ENCODE peak calls at places on chromosome 6, in nine cellular contexts. J is H1; U is fibroblast of lung; T is bronchial epithelial cell; E is HAP-1; D is NT2/D1; M is neural progenitor cell; S is CD4-positive, alpha-beta memory T cell; V is OCI-LY7. F is an unnamed sample. For H3K36me3, the result is how much of the 10 kb centered on the place peaks cover.

GRCh38 chr6:10268111-10268510 is 146.8 kb downstream of the TFAP2A start:
- DNase-seq in E (peak), J (peak), U (no peak), S (no peak), D (peak), T (no peak), M (peak), V (no peak), F (no peak)

GRCh38 chr6:27251672-27252251 is 4.3 kb downstream of the PRSS16 start:
- DNase-seq in D (peak), E (peak), V (peak), S (peak), J (peak), U (peak), M (peak), T (peak), F (peak)

GRCh38 chr6:164838068-164838615 is 471.3 kb downstream of the C6orf118 start:
- DNase-seq in V (no peak), T (no peak), D (no peak), U (no peak), M (no peak), E (no peak), S (no peak), J (no peak), F (no peak)

GRCh38 chr6:140671926-140672325 is 1297.5 kb upstream of the CITED2 start:
- DNase-seq in J (no peak), V (peak), U (peak), M (peak), T (peak), E (no peak), S (no peak), D (no peak), F (no peak)

GRCh38 chr6:73710470-73710869 is 14.5 kb downstream of the CD109 start:
- DNase-seq in V (no peak), E (no peak), S (no peak), D (no peak), M (no peak), U (peak), T (peak), J (no peak), F (peak)

GRCh38 chr6:116083052-116083451 is 17.6 kb upstream of the NT5DC1 start:
- DNase-seq in U (no peak), M (no peak), V (no peak), T (no peak), J (no peak), E (no peak), S (no peak), D (no peak), F (no peak)

GRCh38 chr6:56009620-56010019 is 134.2 kb upstream of the BMP5 start:
- DNase-seq in M (no peak), J (no peak), S (no peak), V (no peak), T (no peak), E (no peak), D (no peak), U (peak), F (no peak)

GRCh38 chr6:107124934-107125348 is 9.6 kb upstream of the BEND3 start:
- DNase-seq in E (no peak), J (peak), U (no peak), V (peak), D (peak), S (no peak), T (no peak), M (peak), F (no peak)

GRCh38 chr6:38169221-38169674 is 349.7 kb downstream of the ZFAND3 start:
- DNase-seq in S (no peak), E (no peak), U (no peak), M (peak), D (no peak), T (no peak), V (no peak), J (no peak), F (no peak)

GRCh38 chr6:121510568-121511177 is 75.2 kb downstream of the GJA1 start:
- DNase-seq in S (no peak), T (peak), V (no peak), J (no peak), D (no peak), M (no peak), U (peak), E (no peak), F (peak)

GRCh38 chr6:154403803-154404202 is 47.2 kb upstream of the IPCEF1 start:
- DNase-seq in D (no peak), V (no peak), M (no peak), J (no peak), S (no peak), E (no peak), T (peak), U (peak), F (peak)

GRCh38 chr6:89597988-89598387 is 40.6 kb downstream of the LYRM2 start:
- DNase-seq in D (no peak), V (peak), U (peak), S (no peak), J (no peak), E (peak), M (no peak), T (peak), F (no peak)

GRCh38 chr6:30847971-30848441 is 36.3 kb upstream of the DDR1 start:
- DNase-seq in M (no peak), S (no peak), E (peak), V (no peak), U (no peak), T (no peak), D (no peak), J (no peak), F (no peak)

GRCh38 chr6:170316071-170316470 is 9.5 kb downstream of the FAM120B start:
- DNase-seq in D (no peak), T (peak), V (no peak), S (no peak), U (peak), M (no peak), J (no peak), E (no peak), F (no peak)

GRCh38 chr6:138404666-138405337 is 779 bp downstream of the HEBP2 start:
- DNase-seq in M (no peak), S (peak), T (no peak), J (no peak), U (peak), V (peak), E (no peak), D (no peak), F (peak)

GRCh38 chr6:31532644-31533454 is 4.1 kb downstream of the MCCD1 start:
- DNase-seq in E (no peak), J (no peak), U (no peak), M (no peak), S (no peak), V (no peak), T (no peak), D (no peak), F (no peak)

GRCh38 chr6:98044791-98045190 is 761.8 kb upstream of the MMS22L start:
- DNase-seq in E (no peak), V (no peak), J (no peak), U (no peak), S (no peak), D (no peak), M (no peak), T (no peak), F (no peak)

GRCh38 chr6:90241229-90241873 is 55.3 kb downstream of the BACH2 start:
- DNase-seq in J (no peak), S (no peak), M (peak), E (no peak), V (no peak), T (no peak), D (no peak), U (no peak), F (no peak)

GRCh38 chr6:15911753-15912504 is 217.0 kb upstream of the MYLIP start:
- DNase-seq in T (no peak), S (no peak), J (no peak), E (no peak), U (no peak), V (no peak), D (peak), M (no peak), F (no peak)

GRCh38 chr6:138593100-138593877 is 94.0 kb upstream of the NHSL1 start:
- DNase-seq in V (peak), M (no peak), U (peak), E (peak), S (peak), J (no peak), T (peak), D (peak), F (peak)

GRCh38 chr6:133827766-133828165 is 61.1 kb upstream of the TCF21 start:
- DNase-seq in M (no peak), E (no peak), U (peak), D (no peak), V (no peak), T (no peak), S (no peak), J (no peak), F (no peak)

GRCh38 chr6:35082733-35083403 is 58.3 kb downstream of the TCP11 start:
- DNase-seq in T (no peak), V (no peak), E (no peak), J (no peak), U (no peak), S (no peak), D (no peak), M (no peak), F (no peak)

GRCh38 chr6:35085359-35086281 is 55.5 kb downstream of the TCP11 start:
- DNase-seq in D (no peak), J (no peak), E (no peak), M (no peak), V (no peak), T (no peak), U (no peak), S (no peak), F (no peak)

GRCh38 chr6:35084511-35085203 is 56.5 kb downstream of the TCP11 start:
- DNase-seq in M (no peak), T (no peak), U (no peak), S (no peak), V (no peak), D (no peak), E (no peak), J (no peak), F (no peak)

GRCh38 chr6:35083507-35083906 is 57.6 kb downstream of the TCP11 start:
- DNase-seq in D (no peak), V (no peak), U (no peak), J (no peak), S (no peak), M (no peak), T (no peak), E (no peak), F (no peak)

DNA sequence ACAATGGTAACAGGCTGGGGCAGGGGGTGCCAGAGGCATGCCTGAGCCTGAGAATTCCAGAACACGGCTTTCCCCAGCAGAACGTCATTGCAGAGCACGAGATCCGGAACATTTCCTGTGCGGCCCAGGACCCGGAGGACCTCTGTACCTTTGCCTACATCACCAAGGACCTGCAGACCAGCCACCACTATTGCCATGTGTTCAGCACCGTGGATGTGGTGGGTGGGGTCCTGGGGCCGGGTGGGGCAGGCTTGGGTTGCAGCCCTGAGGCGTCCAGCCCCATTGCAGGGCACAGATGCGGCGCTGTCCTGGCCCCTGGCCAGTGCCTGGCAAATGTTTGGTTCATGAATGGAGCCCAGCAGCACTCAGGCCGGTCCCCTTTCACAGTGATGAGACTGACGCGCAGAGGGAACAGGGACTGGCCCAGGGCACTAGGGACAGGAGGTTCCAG is 57.1 kb downstream of the TCP11 start:
- DNase-seq in T (no peak), E (no peak), V (no peak), M (no peak), J (no peak), D (no peak), S (no peak), U (no peak), F (no peak)
- H3K36me3 ChIP-seq in T (under half), E (under half), V (under half), M (under half), J (under half), D (half or more), S (under half), U (under half), F (under half)

GRCh38 chr6:78984225-78984950 is 93.7 kb downstream of the PHIP start:
- DNase-seq in V (no peak), D (no peak), M (no peak), E (no peak), J (no peak), U (no peak), T (no peak), S (no peak), F (no peak)
- H3K36me3 ChIP-seq in V (half or more), D (half or more), M (half or more), E (half or more), J (half or more), U (under half), T (under half), S (under half), F (under half)

DNA sequence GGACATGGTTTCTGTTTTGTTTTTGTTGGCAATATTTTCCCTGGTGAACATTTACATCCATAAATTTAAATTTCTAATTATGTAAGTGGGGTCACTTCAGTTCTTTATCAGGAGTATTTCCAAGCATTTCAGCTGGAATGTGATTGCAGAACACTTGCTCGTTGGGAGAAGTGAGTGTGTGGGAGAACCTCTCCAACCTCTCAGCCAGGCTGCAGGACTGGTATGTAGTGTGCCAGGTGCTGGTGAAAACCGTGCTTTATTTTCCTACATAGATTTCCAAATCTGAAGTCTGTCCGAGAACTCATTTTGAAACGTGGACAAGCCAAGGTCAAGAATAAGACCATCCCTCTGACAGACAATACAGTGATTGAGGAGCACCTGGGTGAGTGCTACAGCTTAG is 6.3 kb downstream of the RPL7L1 start:
- DNase-seq in E (no peak), D (no peak), J (no peak), U (no peak), S (no peak), T (no peak), M (no peak), V (no peak), F (no peak)
- H3K36me3 ChIP-seq in E (half or more), D (half or more), J (half or more), U (under half), S (under half), T (under half), M (under half), V (half or more), F (under half)

GRCh38 chr6:136249336-136249735 is 775 bp downstream of the MTFR2 start:
- DNase-seq in D (no peak), M (peak), U (peak), J (no peak), E (no peak), V (peak), T (peak), S (no peak), F (no peak)

GRCh38 chr6:136249811-136250685 is at the start of gene MTFR2:
- DNase-seq in E (peak), S (peak), D (peak), U (peak), J (peak), M (peak), T (peak), V (peak), F (peak)

GRCh38 chr6:136244061-136244616 is 6.0 kb downstream of the MTFR2 start:
- DNase-seq in U (peak), T (no peak), M (no peak), J (no peak), V (no peak), S (no peak), E (no peak), D (no peak), F (no peak)
- H3K36me3 ChIP-seq in U (under half), T (under half), M (under half), J (under half), V (half or more), S (under half), E (under half), D (under half), F (under half)

GRCh38 chr6:36499918-36500317 is 47.4 kb downstream of the STK38 start:
- DNase-seq in T (no peak), U (no peak), J (no peak), E (no peak), D (no peak), M (no peak), V (no peak), S (no peak), F (no peak)
- H3K36me3 ChIP-seq in T (under half), U (under half), J (under half), E (under half), D (half or more), M (under half), V (half or more), S (half or more), F (under half)